ENCODE peak calls at places on chromosomes 2 and 18, in seven cellular contexts. Q, X, B, T, R, E and U are unnamed samples.

GRCh38 chr2:181694271-181694670 is 14.0 kb upstream of the NEUROD1 start:
- DNase-seq in Q (no peak), X (no peak), B (no peak), T (no peak), R (no peak), E (no peak), U (no peak)

GRCh38 chr2:38977047-38977446 is 87.4 kb downstream of the ARHGEF33 start:
- DNase-seq in Q (no peak), X (no peak), B (no peak), T (no peak), R (no peak), E (no peak), U (no peak)

GRCh38 chr2:159906315-159906714 is 108.3 kb upstream of the CD302 start:
- DNase-seq in Q (no peak), X (no peak), B (peak), T (no peak), R (no peak), E (no peak), U (no peak)

GRCh38 chr18:48306838-48307237 is 102.3 kb downstream of the ZBTB7C start:
- DNase-seq in Q (no peak), X (no peak), B (no peak), T (no peak), R (no peak), E (no peak), U (no peak)

GRCh38 chr2:209610631-209611030 is 161.0 kb upstream of the UNC80 start:
- DNase-seq in Q (no peak), X (no peak), B (no peak), T (no peak), R (no peak), E (no peak), U (no peak)

GRCh38 chr18:58806826-58807714 is 57.6 kb upstream of the ZNF532 start:
- DNase-seq in Q (no peak), X (no peak), B (no peak), T (no peak), R (no peak), E (no peak), U (no peak)

GRCh38 chr18:7000484-7001096 is 117.0 kb downstream of the LAMA1 start:
- DNase-seq in Q (peak), X (peak), B (peak), T (no peak), R (no peak), E (no peak), U (peak)

GRCh38 chr2:109266998-109267854 is 138.2 kb downstream of the SH3RF3 start:
- DNase-seq in Q (peak), X (no peak), B (no peak), T (no peak), R (no peak), E (no peak), U (peak)

GRCh38 chr2:42031783-42032620 is 15.8 kb upstream of the PKDCC start:
- DNase-seq in Q (no peak), X (no peak), B (peak), T (no peak), R (no peak), E (no peak), U (no peak)

GRCh38 chr2:216740557-216741222 is 45.3 kb upstream of the IGFBP5 start:
- DNase-seq in Q (no peak), X (no peak), B (peak), T (no peak), R (no peak), E (no peak), U (peak)

GRCh38 chr18:37299471-37300304 is 265.9 kb downstream of the CELF4 start:
- DNase-seq in Q (peak), X (peak), B (peak), T (no peak), R (peak), E (peak), U (peak)

GRCh38 chr2:175030380-175031271 is 25.4 kb upstream of the CHN1 start:
- DNase-seq in Q (peak), X (no peak), B (no peak), T (no peak), R (no peak), E (no peak), U (peak)

GRCh38 chr18:48575658-48576453 is 37.0 kb downstream of the CTIF start:
- DNase-seq in Q (no peak), X (no peak), B (no peak), T (no peak), R (no peak), E (no peak), U (no peak)

GRCh38 chr2:173802518-173802917 is 162.7 kb downstream of the SP3 start:
- DNase-seq in Q (no peak), X (no peak), B (no peak), T (no peak), R (no peak), E (no peak), U (no peak)

GRCh38 chr2:37601569-37601968 is 69.9 kb downstream of the CDC42EP3 start:
- DNase-seq in Q (no peak), X (no peak), B (no peak), T (no peak), R (no peak), E (no peak), U (no peak)

GRCh38 chr18:23966909-23967308 is 47.6 kb upstream of the TTC39C start:
- DNase-seq in Q (no peak), X (no peak), B (peak), T (no peak), R (no peak), E (no peak), U (no peak)

GRCh38 chr2:8309131-8309530 is 372.7 kb upstream of the ID2 start:
- DNase-seq in Q (no peak), X (no peak), B (no peak), T (no peak), R (no peak), E (no peak), U (no peak)

GRCh38 chr2:122481717-122482116 is 726.3 kb downstream of the TSN start:
- DNase-seq in Q (no peak), X (no peak), B (no peak), T (no peak), R (no peak), E (no peak), U (no peak)

GRCh38 chr2:198127627-198128026 is 323.2 kb downstream of the PLCL1 start:
- DNase-seq in Q (peak), X (peak), B (peak), T (peak), R (no peak), E (peak), U (peak)

GRCh38 chr2:241223211-241224067 is 35.0 kb downstream of the ANO7 start:
- DNase-seq in Q (no peak), X (no peak), B (no peak), T (no peak), R (no peak), E (no peak), U (peak)

GRCh38 chr2:567496-567864 is 109.7 kb downstream of the TMEM18 start:
- DNase-seq in Q (no peak), X (no peak), B (no peak), T (no peak), R (no peak), E (no peak), U (no peak)

GRCh38 chr2:227191367-227191766 is 26.9 kb downstream of the COL4A3 start:
- DNase-seq in Q (peak), X (no peak), B (no peak), T (no peak), R (no peak), E (no peak), U (no peak)

GRCh38 chr2:140376686-140377085 is 1596.5 kb upstream of the NXPH2 start:
- DNase-seq in Q (no peak), X (no peak), B (no peak), T (no peak), R (no peak), E (no peak), U (peak)

GRCh38 chr2:201433389-201433995 is 17.8 kb downstream of the TRAK2 start:
- DNase-seq in Q (no peak), X (no peak), B (peak), T (no peak), R (no peak), E (no peak), U (no peak)

GRCh38 chr2:23385748-23386421 is 906 bp downstream of the KLHL29 start:
- DNase-seq in Q (no peak), X (no peak), B (no peak), T (no peak), R (no peak), E (no peak), U (no peak)

GRCh38 chr2:19576411-19576810 is 218.0 kb upstream of the OSR1 start:
- DNase-seq in Q (no peak), X (no peak), B (no peak), T (no peak), R (no peak), E (no peak), U (no peak)

GRCh38 chr2:110931648-110932047 is 189.1 kb upstream of the BCL2L11 start:
- DNase-seq in Q (peak), X (no peak), B (no peak), T (no peak), R (no peak), E (no peak), U (peak)